ENCODE peak calls at places on chromosomes 3 and 15, in ten cellular contexts. H, N, D, T, Z, I, A, G, F and X are unnamed samples.

GRCh38 chr3:169082076-169082475 is 581.4 kb downstream of the MECOM start:
- DNase-seq in G (no peak), I (no peak), Z (no peak), D (no peak), N (no peak), F (no peak), H (no peak), A (no peak), T (no peak), X (no peak)

GRCh38 chr3:134846943-134847342 is 51.9 kb downstream of the EPHB1 start:
- DNase-seq in Z (no peak), G (no peak), A (no peak), H (peak), F (peak), T (no peak), I (no peak), N (no peak), D (no peak), X (peak)

GRCh38 chr15:93052090-93052892 is 36.7 kb downstream of the RGMA start:
- DNase-seq in F (peak), D (no peak), Z (no peak), I (no peak), A (no peak), G (peak), T (no peak), N (no peak), H (no peak), X (no peak)

GRCh38 chr3:134449277-134449676 is 36.5 kb downstream of the ANAPC13 start:
- DNase-seq in A (no peak), N (no peak), Z (no peak), G (no peak), T (no peak), D (peak), H (no peak), F (no peak), I (no peak), X (peak)

GRCh38 chr3:121517950-121518349 is 27.8 kb downstream of the POLQ start:
- DNase-seq in A (no peak), D (no peak), F (no peak), N (no peak), G (no peak), T (no peak), Z (no peak), H (no peak), I (no peak), X (no peak)

GRCh38 chr3:24185738-24186384 is 240.8 kb downstream of the NR1D2 start:
- DNase-seq in F (no peak), N (peak), D (no peak), I (no peak), G (no peak), Z (no peak), H (no peak), A (no peak), T (no peak), X (peak)

GRCh38 chr3:50211930-50212329 is 6.9 kb downstream of the SLC38A3 start:
- DNase-seq in I (no peak), T (no peak), Z (no peak), N (no peak), G (no peak), F (no peak), H (no peak), A (no peak), D (no peak), X (no peak)

GRCh38 chr3:71425491-71426071 is 157.9 kb downstream of the FOXP1 start:
- DNase-seq in A (no peak), Z (no peak), H (no peak), G (no peak), T (no peak), N (no peak), D (no peak), I (no peak), F (no peak), X (peak)

GRCh38 chr3:32359766-32360513 is 31.7 kb upstream of the CMTM7 start:
- DNase-seq in H (no peak), D (no peak), N (no peak), G (no peak), A (no peak), Z (no peak), I (no peak), T (no peak), F (no peak), X (no peak)

GRCh38 chr3:138303474-138303873 is 26.2 kb downstream of the NME9 start:
- DNase-seq in G (no peak), Z (no peak), T (no peak), N (no peak), H (no peak), A (no peak), D (no peak), I (no peak), F (no peak), X (no peak)

GRCh38 chr3:14548321-14548729 is 8.2 kb upstream of the GRIP2 start:
- DNase-seq in G (peak), F (no peak), I (peak), A (peak), Z (no peak), T (no peak), H (no peak), N (peak), D (peak), X (peak)

GRCh38 chr3:57078366-57079220 is 18.1 kb downstream of the SPATA12 start:
- DNase-seq in T (no peak), Z (peak), H (no peak), I (peak), D (no peak), G (peak), F (peak), A (no peak), N (peak), X (peak)
- TF ChIP-seq CTCF in T (no peak), Z (no peak), H (no peak), I (no peak), D (peak), G (no peak), F (no peak), A (no peak), N (no peak), X (no peak)

GRCh38 chr3:25424238-25425013 is 3.6 kb upstream of the RARB start:
- DNase-seq in D (no peak), I (no peak), T (no peak), A (no peak), Z (no peak), H (no peak), F (no peak), G (no peak), N (no peak), X (peak)
- H3K27ac ChIP-seq in D (no peak), I (peak), T (peak), A (no peak), Z (no peak), H (no peak), F (no peak), G (no peak), N (no peak), X (peak)

GRCh38 chr15:70854669-70854976 is 666 bp upstream of the LARP6 start:
- DNase-seq in Z (no peak), A (no peak), D (no peak), G (no peak), I (no peak), N (no peak), F (no peak), T (no peak), H (no peak), X (peak)
- H3K4me3 ChIP-seq in Z (peak), A (no peak), D (peak), G (peak), I (peak), N (no peak), F (peak), T (no peak), H (peak), X (peak)

GRCh38 chr3:191170097-191170496 is 28.9 kb upstream of the OSTN start:
- DNase-seq in H (no peak), I (no peak), Z (no peak), T (no peak), F (no peak), D (no peak), G (no peak), N (no peak), A (no peak), X (no peak)

DNA sequence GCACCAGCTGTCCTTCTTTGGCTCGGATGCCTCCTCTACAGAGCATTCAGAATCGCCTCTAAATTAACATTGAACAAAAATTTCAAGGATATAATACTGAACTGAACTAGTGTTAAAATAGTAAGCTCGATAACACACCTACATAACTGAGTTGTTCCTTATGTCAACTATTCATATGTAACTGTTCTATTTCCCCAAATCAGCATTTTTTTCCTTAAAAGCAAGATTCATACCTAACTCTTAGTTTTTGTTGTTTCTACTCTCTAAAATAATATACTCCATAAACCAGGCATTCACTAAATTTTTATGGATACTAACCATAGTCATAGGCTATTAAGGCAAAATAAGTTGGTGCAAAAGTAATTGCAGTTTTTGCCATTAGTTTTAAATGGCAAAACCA is 32.7 kb upstream of the OSTN start:
- DNase-seq in G (no peak), N (no peak), F (no peak), Z (no peak), H (no peak), I (no peak), T (no peak), D (no peak), A (no peak), X (no peak)
- TF ChIP-seq CTCF in G (no peak), N (no peak), F (no peak), Z (no peak), H (no peak), I (no peak), T (no peak), D (no peak), A (no peak), X (no peak)

GRCh38 chr3:180770639-180771038 is 91.3 kb upstream of the CCDC39 start:
- DNase-seq in N (no peak), H (no peak), G (no peak), I (no peak), A (no peak), D (no peak), T (no peak), Z (no peak), F (no peak), X (no peak)

GRCh38 chr3:180776433-180776832 is 97.1 kb upstream of the CCDC39 start:
- DNase-seq in D (no peak), I (no peak), Z (no peak), T (no peak), N (no peak), H (no peak), F (no peak), G (peak), A (no peak), X (no peak)
- H3K27ac ChIP-seq in D (no peak), I (no peak), Z (no peak), T (no peak), N (no peak), H (no peak), F (no peak), G (no peak), A (no peak), X (no peak)

DNA sequence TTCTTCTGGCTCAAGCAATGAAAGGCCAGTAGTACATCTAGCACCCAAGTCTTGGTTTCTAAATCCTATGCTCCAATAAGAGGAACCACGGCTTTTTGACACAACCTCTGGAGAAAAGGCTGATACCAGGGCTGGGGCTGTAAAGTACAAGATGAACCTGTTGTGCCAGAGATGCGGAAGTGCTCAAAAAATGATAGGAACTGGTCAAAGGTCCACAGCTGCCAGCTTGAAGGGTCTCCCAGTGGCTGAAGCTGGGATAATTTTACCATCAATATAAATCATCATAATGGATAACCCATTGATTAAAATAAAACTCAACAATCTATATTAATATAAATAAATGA is 562 bp upstream of the NCEH1 start:
- DNase-seq in N (no peak), I (no peak), H (no peak), F (no peak), T (no peak), D (no peak), Z (no peak), G (no peak), A (no peak), X (no peak)
- H3K4me3 ChIP-seq in N (peak), I (peak), H (peak), F (peak), T (peak), D (peak), Z (peak), G (peak), A (peak), X (peak)

GRCh38 chr3:46717447-46718231 is at the start of gene PRSS50:
- DNase-seq in G (no peak), N (peak), F (peak), Z (peak), A (no peak), T (no peak), D (peak), I (peak), H (peak), X (no peak)
- TF ChIP-seq CTCF in G (no peak), N (peak), F (no peak), Z (peak), A (no peak), T (no peak), D (no peak), I (no peak), H (no peak), X (peak)

GRCh38 chr3:12159227-12159601 is 502 bp upstream of the TIMP4 start:
- DNase-seq in F (no peak), Z (no peak), T (no peak), D (no peak), A (no peak), H (no peak), G (no peak), N (no peak), I (no peak), X (peak)
- H3K27ac ChIP-seq in F (peak), Z (no peak), T (peak), D (peak), A (no peak), H (no peak), G (no peak), N (no peak), I (peak), X (no peak)

GRCh38 chr15:77012117-77012712 is 17.3 kb downstream of the PSTPIP1 start:
- DNase-seq in Z (no peak), I (no peak), A (no peak), H (no peak), G (peak), F (no peak), D (no peak), N (no peak), T (no peak), X (no peak)

GRCh38 chr15:77013786-77014136 is 18.8 kb downstream of the PSTPIP1 start:
- DNase-seq in H (no peak), F (no peak), T (no peak), G (peak), Z (no peak), I (no peak), D (no peak), A (peak), N (no peak), X (no peak)

GRCh38 chr15:77014137-77015081 is 19.5 kb downstream of the PSTPIP1 start:
- DNase-seq in G (peak), A (no peak), H (no peak), Z (peak), T (no peak), N (no peak), F (no peak), D (no peak), I (no peak), X (no peak)

GRCh38 chr15:77010842-77011241 is 15.9 kb downstream of the PSTPIP1 start:
- DNase-seq in N (no peak), Z (no peak), G (peak), A (no peak), I (no peak), D (no peak), T (no peak), F (no peak), H (no peak), X (no peak)

GRCh38 chr15:77012868-77013267 is 17.9 kb downstream of the PSTPIP1 start:
- DNase-seq in G (peak), D (no peak), H (no peak), A (peak), F (no peak), I (no peak), Z (no peak), N (no peak), T (no peak), X (no peak)
- H3K4me3 ChIP-seq in G (no peak), D (no peak), H (no peak), A (peak), F (no peak), I (no peak), Z (no peak), N (no peak), T (no peak), X (no peak)